ENCODE peak calls at places on chromosomes 13 and 19, in nine cellular contexts. One of them, this sample, is unnamed.

GRCh38 chr19:58500242-58500641 is 11.6 kb downstream of the SLC27A5 start:
- DNase-seq in tibial artery: no peak
- DNase-seq in stimulated activated CD8-positive, alpha-beta memory T cell treated with anti-CD3 and anti-CD28 coated beads, Interleukin-2, amount 100 ng/mL, for 1 hour: no peak
- DNase-seq in HCEC 1CT: no peak
- DNase-seq in AG20443: no peak
- DNase-seq in activated naive CD4-positive, alpha-beta T cell: no peak
- DNase-seq in fibroblast of mammary gland: no peak
- DNase-seq in activated T-cell treated with anti-CD3 and anti-CD28 coated beads, Interleukin-2, amount 50 U/mL, for 48 hours: no peak
- DNase-seq in amniotic stem cell: no peak
- DNase-seq in this sample: no peak

GRCh38 chr19:10124429-10124828 is 4.7 kb upstream of the EIF3G start:
- DNase-seq in tibial artery: no peak
- DNase-seq in amniotic stem cell: no peak
- DNase-seq in activated T-cell treated with anti-CD3 and anti-CD28 coated beads, Interleukin-2, amount 50 U/mL, for 48 hours: no peak
- DNase-seq in AG20443: no peak
- DNase-seq in activated naive CD4-positive, alpha-beta T cell: no peak
- DNase-seq in stimulated activated CD8-positive, alpha-beta memory T cell treated with anti-CD3 and anti-CD28 coated beads, Interleukin-2, amount 100 ng/mL, for 1 hour: no peak
- DNase-seq in fibroblast of mammary gland: no peak
- DNase-seq in HCEC 1CT: no peak
- DNase-seq in this sample: no peak

GRCh38 chr19:38251564-38252051 is 4.6 kb downstream of the PPP1R14A start:
- DNase-seq in fibroblast of mammary gland: no peak
- DNase-seq in activated T-cell treated with anti-CD3 and anti-CD28 coated beads, Interleukin-2, amount 50 U/mL, for 48 hours: no peak
- DNase-seq in AG20443: peak
- DNase-seq in tibial artery: peak
- DNase-seq in stimulated activated CD8-positive, alpha-beta memory T cell treated with anti-CD3 and anti-CD28 coated beads, Interleukin-2, amount 100 ng/mL, for 1 hour: no peak
- DNase-seq in amniotic stem cell: no peak
- DNase-seq in HCEC 1CT: no peak
- DNase-seq in activated naive CD4-positive, alpha-beta T cell: no peak
- DNase-seq in this sample: no peak

GRCh38 chr19:10268077-10268476 is 2.8 kb upstream of the ICAM1 start:
- DNase-seq in amniotic stem cell: no peak
- DNase-seq in stimulated activated CD8-positive, alpha-beta memory T cell treated with anti-CD3 and anti-CD28 coated beads, Interleukin-2, amount 100 ng/mL, for 1 hour: no peak
- DNase-seq in tibial artery: no peak
- DNase-seq in activated T-cell treated with anti-CD3 and anti-CD28 coated beads, Interleukin-2, amount 50 U/mL, for 48 hours: no peak
- DNase-seq in fibroblast of mammary gland: no peak
- DNase-seq in AG20443: no peak
- DNase-seq in HCEC 1CT: no peak
- DNase-seq in activated naive CD4-positive, alpha-beta T cell: no peak
- DNase-seq in this sample: no peak

GRCh38 chr19:13215572-13216380 is 65.6 kb downstream of the IER2 start:
- DNase-seq in tibial artery: no peak
- DNase-seq in stimulated activated CD8-positive, alpha-beta memory T cell treated with anti-CD3 and anti-CD28 coated beads, Interleukin-2, amount 100 ng/mL, for 1 hour: no peak
- DNase-seq in amniotic stem cell: no peak
- DNase-seq in activated T-cell treated with anti-CD3 and anti-CD28 coated beads, Interleukin-2, amount 50 U/mL, for 48 hours: no peak
- DNase-seq in fibroblast of mammary gland: peak
- DNase-seq in AG20443: no peak
- DNase-seq in activated naive CD4-positive, alpha-beta T cell: no peak
- DNase-seq in HCEC 1CT: no peak
- DNase-seq in this sample: peak

GRCh38 chr19:40600086-40600917 is 867 bp upstream of the LTBP4 start:
- DNase-seq in fibroblast of mammary gland: no peak
- DNase-seq in stimulated activated CD8-positive, alpha-beta memory T cell treated with anti-CD3 and anti-CD28 coated beads, Interleukin-2, amount 100 ng/mL, for 1 hour: no peak
- DNase-seq in amniotic stem cell: no peak
- DNase-seq in HCEC 1CT: no peak
- DNase-seq in activated T-cell treated with anti-CD3 and anti-CD28 coated beads, Interleukin-2, amount 50 U/mL, for 48 hours: no peak
- DNase-seq in activated naive CD4-positive, alpha-beta T cell: no peak
- DNase-seq in AG20443: no peak
- DNase-seq in tibial artery: peak
- DNase-seq in this sample: no peak

GRCh38 chr19:30293051-30293785 is 79.0 kb upstream of the ZNF536 start:
- DNase-seq in HCEC 1CT: no peak
- DNase-seq in activated T-cell treated with anti-CD3 and anti-CD28 coated beads, Interleukin-2, amount 50 U/mL, for 48 hours: no peak
- DNase-seq in stimulated activated CD8-positive, alpha-beta memory T cell treated with anti-CD3 and anti-CD28 coated beads, Interleukin-2, amount 100 ng/mL, for 1 hour: no peak
- DNase-seq in AG20443: no peak
- DNase-seq in activated naive CD4-positive, alpha-beta T cell: no peak
- DNase-seq in fibroblast of mammary gland: no peak
- DNase-seq in tibial artery: no peak
- DNase-seq in amniotic stem cell: no peak
- DNase-seq in this sample: no peak

GRCh38 chr13:39023316-39023715 is 14.6 kb downstream of the PROSER1 start:
- DNase-seq in HCEC 1CT: no peak
- DNase-seq in activated naive CD4-positive, alpha-beta T cell: no peak
- DNase-seq in activated T-cell treated with anti-CD3 and anti-CD28 coated beads, Interleukin-2, amount 50 U/mL, for 48 hours: no peak
- DNase-seq in AG20443: no peak
- DNase-seq in fibroblast of mammary gland: peak
- DNase-seq in stimulated activated CD8-positive, alpha-beta memory T cell treated with anti-CD3 and anti-CD28 coated beads, Interleukin-2, amount 100 ng/mL, for 1 hour: no peak
- DNase-seq in tibial artery: no peak
- DNase-seq in amniotic stem cell: no peak
- DNase-seq in this sample: no peak

GRCh38 chr19:1449467-1450442 is at the start of gene APC2:
- DNase-seq in fibroblast of mammary gland: no peak
- DNase-seq in AG20443: peak
- DNase-seq in activated naive CD4-positive, alpha-beta T cell: no peak
- DNase-seq in stimulated activated CD8-positive, alpha-beta memory T cell treated with anti-CD3 and anti-CD28 coated beads, Interleukin-2, amount 100 ng/mL, for 1 hour: no peak
- DNase-seq in tibial artery: no peak
- DNase-seq in HCEC 1CT: no peak
- DNase-seq in amniotic stem cell: no peak
- DNase-seq in activated T-cell treated with anti-CD3 and anti-CD28 coated beads, Interleukin-2, amount 50 U/mL, for 48 hours: no peak
- DNase-seq in this sample: no peak

GRCh38 chr19:48670699-48671455 is 1.9 kb downstream of the NTN5 start:
- DNase-seq in amniotic stem cell: no peak
- DNase-seq in stimulated activated CD8-positive, alpha-beta memory T cell treated with anti-CD3 and anti-CD28 coated beads, Interleukin-2, amount 100 ng/mL, for 1 hour: no peak
- DNase-seq in AG20443: no peak
- DNase-seq in activated naive CD4-positive, alpha-beta T cell: no peak
- DNase-seq in HCEC 1CT: no peak
- DNase-seq in activated T-cell treated with anti-CD3 and anti-CD28 coated beads, Interleukin-2, amount 50 U/mL, for 48 hours: no peak
- DNase-seq in tibial artery: no peak
- DNase-seq in fibroblast of mammary gland: no peak
- DNase-seq in this sample: no peak

GRCh38 chr13:28466151-28466550 is 28.8 kb downstream of the FLT1 start:
- DNase-seq in activated T-cell treated with anti-CD3 and anti-CD28 coated beads, Interleukin-2, amount 50 U/mL, for 48 hours: no peak
- DNase-seq in fibroblast of mammary gland: no peak
- DNase-seq in activated naive CD4-positive, alpha-beta T cell: no peak
- DNase-seq in tibial artery: no peak
- DNase-seq in AG20443: no peak
- DNase-seq in amniotic stem cell: no peak
- DNase-seq in stimulated activated CD8-positive, alpha-beta memory T cell treated with anti-CD3 and anti-CD28 coated beads, Interleukin-2, amount 100 ng/mL, for 1 hour: no peak
- DNase-seq in HCEC 1CT: peak
- DNase-seq in this sample: no peak

GRCh38 chr13:33184530-33184929 is 101.0 kb downstream of the STARD13 start:
- DNase-seq in tibial artery: no peak
- DNase-seq in activated naive CD4-positive, alpha-beta T cell: no peak
- DNase-seq in activated T-cell treated with anti-CD3 and anti-CD28 coated beads, Interleukin-2, amount 50 U/mL, for 48 hours: no peak
- DNase-seq in amniotic stem cell: no peak
- DNase-seq in stimulated activated CD8-positive, alpha-beta memory T cell treated with anti-CD3 and anti-CD28 coated beads, Interleukin-2, amount 100 ng/mL, for 1 hour: no peak
- DNase-seq in HCEC 1CT: no peak
- DNase-seq in fibroblast of mammary gland: no peak
- DNase-seq in AG20443: no peak
- DNase-seq in this sample: no peak

GRCh38 chr19:5536337-5536894 is 31.3 kb downstream of the TINCR start:
- DNase-seq in activated naive CD4-positive, alpha-beta T cell: no peak
- DNase-seq in stimulated activated CD8-positive, alpha-beta memory T cell treated with anti-CD3 and anti-CD28 coated beads, Interleukin-2, amount 100 ng/mL, for 1 hour: no peak
- DNase-seq in AG20443: peak
- DNase-seq in HCEC 1CT: no peak
- DNase-seq in tibial artery: no peak
- DNase-seq in activated T-cell treated with anti-CD3 and anti-CD28 coated beads, Interleukin-2, amount 50 U/mL, for 48 hours: no peak
- DNase-seq in amniotic stem cell: no peak
- DNase-seq in fibroblast of mammary gland: peak
- DNase-seq in this sample: no peak

GRCh38 chr19:58519355-58520256 is at the start of gene ZBTB45:
- DNase-seq in tibial artery: peak
- DNase-seq in stimulated activated CD8-positive, alpha-beta memory T cell treated with anti-CD3 and anti-CD28 coated beads, Interleukin-2, amount 100 ng/mL, for 1 hour: peak
- DNase-seq in amniotic stem cell: peak
- DNase-seq in activated T-cell treated with anti-CD3 and anti-CD28 coated beads, Interleukin-2, amount 50 U/mL, for 48 hours: peak
- DNase-seq in fibroblast of mammary gland: peak
- DNase-seq in activated naive CD4-positive, alpha-beta T cell: peak
- DNase-seq in AG20443: peak
- DNase-seq in HCEC 1CT: peak
- DNase-seq in this sample: peak

GRCh38 chr13:107295391-107296157 is 727.6 kb upstream of the ARGLU1 start:
- DNase-seq in AG20443: no peak
- DNase-seq in activated T-cell treated with anti-CD3 and anti-CD28 coated beads, Interleukin-2, amount 50 U/mL, for 48 hours: no peak
- DNase-seq in HCEC 1CT: no peak
- DNase-seq in amniotic stem cell: no peak
- DNase-seq in activated naive CD4-positive, alpha-beta T cell: no peak
- DNase-seq in fibroblast of mammary gland: no peak
- DNase-seq in stimulated activated CD8-positive, alpha-beta memory T cell treated with anti-CD3 and anti-CD28 coated beads, Interleukin-2, amount 100 ng/mL, for 1 hour: no peak
- DNase-seq in tibial artery: no peak
- DNase-seq in this sample: no peak

GRCh38 chr19:2775556-2776430 is 7.3 kb downstream of the SGTA start:
- DNase-seq in tibial artery: no peak
- DNase-seq in HCEC 1CT: peak
- DNase-seq in amniotic stem cell: no peak
- DNase-seq in AG20443: no peak
- DNase-seq in activated naive CD4-positive, alpha-beta T cell: no peak
- DNase-seq in stimulated activated CD8-positive, alpha-beta memory T cell treated with anti-CD3 and anti-CD28 coated beads, Interleukin-2, amount 100 ng/mL, for 1 hour: peak
- DNase-seq in fibroblast of mammary gland: peak
- DNase-seq in activated T-cell treated with anti-CD3 and anti-CD28 coated beads, Interleukin-2, amount 50 U/mL, for 48 hours: peak
- DNase-seq in this sample: peak

GRCh38 chr13:96673825-96674224 is 320.5 kb downstream of the OXGR1 start:
- DNase-seq in fibroblast of mammary gland: no peak
- DNase-seq in AG20443: no peak
- DNase-seq in amniotic stem cell: no peak
- DNase-seq in activated naive CD4-positive, alpha-beta T cell: no peak
- DNase-seq in tibial artery: no peak
- DNase-seq in HCEC 1CT: no peak
- DNase-seq in activated T-cell treated with anti-CD3 and anti-CD28 coated beads, Interleukin-2, amount 50 U/mL, for 48 hours: no peak
- DNase-seq in stimulated activated CD8-positive, alpha-beta memory T cell treated with anti-CD3 and anti-CD28 coated beads, Interleukin-2, amount 100 ng/mL, for 1 hour: no peak
- DNase-seq in this sample: no peak

GRCh38 chr19:33234092-33234491 is 8.4 kb upstream of the SLC7A10 start:
- DNase-seq in fibroblast of mammary gland: no peak
- DNase-seq in stimulated activated CD8-positive, alpha-beta memory T cell treated with anti-CD3 and anti-CD28 coated beads, Interleukin-2, amount 100 ng/mL, for 1 hour: no peak
- DNase-seq in activated T-cell treated with anti-CD3 and anti-CD28 coated beads, Interleukin-2, amount 50 U/mL, for 48 hours: no peak
- DNase-seq in amniotic stem cell: no peak
- DNase-seq in AG20443: no peak
- DNase-seq in activated naive CD4-positive, alpha-beta T cell: no peak
- DNase-seq in HCEC 1CT: no peak
- DNase-seq in tibial artery: no peak
- DNase-seq in this sample: no peak

GRCh38 chr13:113001251-113002140 is 32.5 kb downstream of the MCF2L start:
- DNase-seq in HCEC 1CT: no peak
- DNase-seq in AG20443: peak
- DNase-seq in fibroblast of mammary gland: no peak
- DNase-seq in amniotic stem cell: no peak
- DNase-seq in tibial artery: no peak
- DNase-seq in activated T-cell treated with anti-CD3 and anti-CD28 coated beads, Interleukin-2, amount 50 U/mL, for 48 hours: no peak
- DNase-seq in stimulated activated CD8-positive, alpha-beta memory T cell treated with anti-CD3 and anti-CD28 coated beads, Interleukin-2, amount 100 ng/mL, for 1 hour: no peak
- DNase-seq in activated naive CD4-positive, alpha-beta T cell: no peak
- DNase-seq in this sample: no peak

GRCh38 chr19:955803-956746 is 28.1 kb upstream of the WDR18 start:
- DNase-seq in activated T-cell treated with anti-CD3 and anti-CD28 coated beads, Interleukin-2, amount 50 U/mL, for 48 hours: no peak
- DNase-seq in tibial artery: no peak
- DNase-seq in HCEC 1CT: no peak
- DNase-seq in stimulated activated CD8-positive, alpha-beta memory T cell treated with anti-CD3 and anti-CD28 coated beads, Interleukin-2, amount 100 ng/mL, for 1 hour: no peak
- DNase-seq in amniotic stem cell: no peak
- DNase-seq in fibroblast of mammary gland: no peak
- DNase-seq in activated naive CD4-positive, alpha-beta T cell: no peak
- DNase-seq in AG20443: no peak
- DNase-seq in this sample: no peak

GRCh38 chr19:55546822-55547614 is 1.7 kb upstream of the SBK3 start:
- DNase-seq in amniotic stem cell: no peak
- DNase-seq in activated T-cell treated with anti-CD3 and anti-CD28 coated beads, Interleukin-2, amount 50 U/mL, for 48 hours: no peak
- DNase-seq in fibroblast of mammary gland: peak
- DNase-seq in stimulated activated CD8-positive, alpha-beta memory T cell treated with anti-CD3 and anti-CD28 coated beads, Interleukin-2, amount 100 ng/mL, for 1 hour: no peak
- DNase-seq in activated naive CD4-positive, alpha-beta T cell: no peak
- DNase-seq in HCEC 1CT: no peak
- DNase-seq in AG20443: peak
- DNase-seq in tibial artery: peak
- DNase-seq in this sample: no peak

GRCh38 chr19:40778865-40779284 is 828 bp downstream of the RAB4B start:
- DNase-seq in fibroblast of mammary gland: peak
- DNase-seq in amniotic stem cell: no peak
- DNase-seq in tibial artery: no peak
- DNase-seq in AG20443: no peak
- DNase-seq in stimulated activated CD8-positive, alpha-beta memory T cell treated with anti-CD3 and anti-CD28 coated beads, Interleukin-2, amount 100 ng/mL, for 1 hour: no peak
- DNase-seq in HCEC 1CT: peak
- DNase-seq in activated T-cell treated with anti-CD3 and anti-CD28 coated beads, Interleukin-2, amount 50 U/mL, for 48 hours: no peak
- DNase-seq in activated naive CD4-positive, alpha-beta T cell: no peak
- DNase-seq in this sample: no peak

GRCh38 chr19:41616785-41617621 is 9.9 kb downstream of the CEACAM4 start:
- DNase-seq in HCEC 1CT: no peak
- DNase-seq in amniotic stem cell: no peak
- DNase-seq in tibial artery: no peak
- DNase-seq in activated naive CD4-positive, alpha-beta T cell: no peak
- DNase-seq in AG20443: peak
- DNase-seq in activated T-cell treated with anti-CD3 and anti-CD28 coated beads, Interleukin-2, amount 50 U/mL, for 48 hours: no peak
- DNase-seq in stimulated activated CD8-positive, alpha-beta memory T cell treated with anti-CD3 and anti-CD28 coated beads, Interleukin-2, amount 100 ng/mL, for 1 hour: no peak
- DNase-seq in fibroblast of mammary gland: peak
- DNase-seq in this sample: no peak

This sample was measured in CD4-positive, CD25-positive, alpha-beta regulatory T cell.